ENCODE peak calls at places on chromosomes 6 and 20, in four cellular contexts. W, Y, K and T are unnamed samples.

GRCh38 chr20:34582911-34583310 is 24.4 kb downstream of the MAP1LC3A start:
- DNase-seq in W (no peak), Y (no peak), K (no peak), T (peak)

GRCh38 chr6:109002100-109002697 is 92.4 kb downstream of the SESN1 start:
- DNase-seq in W (no peak), Y (no peak), K (no peak), T (peak)

GRCh38 chr6:162294030-162294429 is 433.5 kb downstream of the PRKN start:
- DNase-seq in W (no peak), Y (no peak), K (no peak), T (no peak)

GRCh38 chr20:33693741-33694645 is 7.8 kb upstream of the E2F1 start:
- DNase-seq in W (peak), Y (no peak), K (no peak), T (no peak)

GRCh38 chr6:145453376-145453775 is 281.9 kb downstream of the EPM2A start:
- DNase-seq in W (no peak), Y (no peak), K (no peak), T (no peak)

GRCh38 chr20:3358676-3359340 is 48.7 kb downstream of the DNAAF9 start:
- DNase-seq in W (no peak), Y (no peak), K (no peak), T (no peak)

GRCh38 chr20:29427201-29428060 is 1830.0 kb upstream of the DEFB115 start:
- DNase-seq in W (no peak), Y (no peak), K (no peak), T (no peak)

GRCh38 chr6:122495612-122496011 is 24.0 kb upstream of the SERINC1 start:
- DNase-seq in W (no peak), Y (no peak), K (no peak), T (no peak)

GRCh38 chr6:107318100-107318736 is 141.1 kb downstream of the PDSS2 start:
- DNase-seq in W (peak), Y (peak), K (peak), T (peak)

GRCh38 chr6:127058027-127058426 is 60.4 kb upstream of the RSPO3 start:
- DNase-seq in W (no peak), Y (no peak), K (no peak), T (peak)

GRCh38 chr6:47741807-47742206 is 40.0 kb upstream of the OPN5 start:
- DNase-seq in W (no peak), Y (no peak), K (no peak), T (peak)

GRCh38 chr20:35329435-35330139 is 37.4 kb upstream of the FAM83C start:
- DNase-seq in W (peak), Y (peak), K (peak), T (peak)

GRCh38 chr6:82842721-82843120 is 222.9 kb downstream of the UBE3D start:
- DNase-seq in W (no peak), Y (no peak), K (no peak), T (peak)

DNA sequence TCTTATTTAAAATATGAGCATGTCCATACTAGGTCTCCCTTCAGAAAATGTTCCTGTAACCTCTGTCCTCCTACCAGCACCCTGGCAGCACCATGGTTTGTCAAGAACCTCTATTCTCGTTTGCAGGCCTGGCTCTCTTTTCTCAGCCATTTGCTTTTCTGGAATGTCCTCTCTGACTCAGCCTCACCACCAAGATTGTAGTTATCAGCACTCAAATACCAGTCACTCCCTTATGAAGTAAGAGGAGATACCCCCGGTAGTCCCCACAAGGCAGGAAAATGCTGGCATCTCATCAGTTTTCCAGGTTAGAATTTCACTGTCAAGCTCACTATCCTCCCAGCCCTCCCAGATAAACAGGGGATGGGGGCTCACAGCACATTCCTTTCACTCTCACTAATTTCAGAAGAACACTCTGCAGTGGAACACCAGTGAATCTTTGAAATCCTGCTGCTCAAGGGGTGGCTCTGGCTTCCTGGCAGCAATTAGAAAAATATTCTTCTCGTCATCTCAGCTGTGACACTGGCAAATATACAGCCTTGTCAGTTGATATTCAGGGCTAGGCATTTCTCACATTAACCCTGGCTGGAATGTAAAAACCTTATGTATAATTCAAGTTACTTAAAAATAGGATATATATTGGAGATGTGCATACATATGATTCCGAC is 129.2 kb downstream of the TBX18 start:
- DNase-seq in W (no peak), Y (no peak), K (no peak), T (peak)
- H3K23ac ChIP-seq in W (no peak), Y (no peak), K (no peak), T (no peak)

DNA sequence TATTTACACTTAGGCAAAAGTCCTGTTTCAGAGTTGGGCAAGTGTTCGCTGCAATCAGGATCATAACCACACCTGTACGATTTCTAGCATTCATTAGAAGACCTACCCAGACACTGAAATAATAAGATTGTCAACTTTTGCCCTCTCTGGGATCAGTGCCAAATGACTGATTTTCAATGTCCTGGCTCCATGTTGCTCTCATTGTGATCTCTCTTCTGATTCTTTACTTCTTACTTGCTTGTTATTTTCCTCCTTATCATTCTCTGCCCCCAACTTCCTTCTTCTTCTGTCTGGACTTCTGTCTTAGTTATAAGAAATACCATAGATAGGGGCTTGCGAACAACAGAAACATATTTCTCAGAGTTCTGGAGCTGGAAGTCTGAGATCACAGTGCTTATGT is 94.4 kb upstream of the BMP2 start:
- DNase-seq in W (no peak), Y (no peak), K (no peak), T (no peak)
- H2BK15ac ChIP-seq in W (no peak), Y (no peak), K (no peak), T (no peak)

DNA sequence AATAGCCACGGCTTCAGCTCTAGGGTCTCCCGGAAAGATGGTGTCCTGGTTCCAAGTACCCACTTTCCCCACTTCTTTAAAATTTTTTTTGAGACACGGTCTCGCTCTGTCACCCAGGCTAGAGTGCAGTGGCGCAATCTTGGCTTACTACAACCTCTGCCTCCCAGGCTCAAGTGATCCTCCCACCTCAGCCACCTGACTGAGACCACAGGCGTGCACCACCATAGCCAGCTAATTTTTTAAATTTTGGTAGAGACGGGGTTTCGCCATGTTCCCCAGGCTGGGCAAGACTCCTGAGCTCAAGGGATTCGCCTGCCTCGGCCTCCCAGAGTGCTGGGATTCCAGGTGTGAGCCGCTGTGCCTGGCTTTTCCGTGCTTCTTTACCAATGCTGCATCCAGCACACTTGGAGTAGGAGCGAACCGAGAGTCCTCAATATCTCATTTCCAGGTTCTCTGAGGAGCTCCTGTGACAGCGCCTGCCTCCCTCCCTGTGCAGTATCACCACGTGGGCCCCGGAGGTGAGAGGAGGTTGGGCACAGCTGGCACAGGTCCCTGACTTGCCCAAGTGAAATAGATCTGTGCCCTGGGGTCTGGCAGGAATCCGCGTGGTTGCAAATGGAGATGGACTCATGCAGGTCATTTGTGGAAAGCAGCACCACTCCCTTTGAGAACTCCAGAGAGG is 37.3 kb downstream of the EZR start:
- DNase-seq in W (no peak), Y (no peak), K (no peak), T (no peak)
- H2BK12ac ChIP-seq in W (no peak), Y (no peak), K (no peak), T (no peak)

DNA sequence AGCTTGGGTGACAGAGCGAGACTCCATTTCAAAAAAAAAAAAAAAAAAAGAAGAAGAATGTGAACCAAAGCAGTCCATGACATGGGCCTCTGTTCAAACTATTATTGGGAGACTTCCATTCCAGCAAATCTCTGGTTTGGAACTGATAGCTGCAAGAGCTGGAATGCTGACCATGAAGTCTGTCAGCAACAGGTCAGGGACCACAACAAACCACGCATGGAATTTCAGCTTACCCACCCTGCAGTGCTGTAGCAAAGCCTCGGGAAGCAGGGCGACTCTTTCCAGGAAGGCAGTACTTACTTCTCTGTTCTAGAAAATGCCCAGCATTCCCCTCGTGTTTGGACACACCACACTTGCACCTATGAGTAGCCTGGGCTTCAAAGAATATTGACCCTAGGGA is 34.1 kb upstream of the TBC1D7 start:
- DNase-seq in W (no peak), Y (no peak), K (no peak), T (peak)
- H3K23ac ChIP-seq in W (no peak), Y (no peak), K (no peak), T (no peak)

GRCh38 chr6:129576456-129576855 is 133.5 kb downstream of the ARHGAP18 start:
- DNase-seq in W (no peak), Y (no peak), K (no peak), T (no peak)

GRCh38 chr6:129578315-129578714 is 131.7 kb downstream of the ARHGAP18 start:
- DNase-seq in W (no peak), Y (no peak), K (no peak), T (no peak)

GRCh38 chr6:129575378-129576118 is 134.4 kb downstream of the ARHGAP18 start:
- DNase-seq in W (no peak), Y (peak), K (no peak), T (peak)

DNA sequence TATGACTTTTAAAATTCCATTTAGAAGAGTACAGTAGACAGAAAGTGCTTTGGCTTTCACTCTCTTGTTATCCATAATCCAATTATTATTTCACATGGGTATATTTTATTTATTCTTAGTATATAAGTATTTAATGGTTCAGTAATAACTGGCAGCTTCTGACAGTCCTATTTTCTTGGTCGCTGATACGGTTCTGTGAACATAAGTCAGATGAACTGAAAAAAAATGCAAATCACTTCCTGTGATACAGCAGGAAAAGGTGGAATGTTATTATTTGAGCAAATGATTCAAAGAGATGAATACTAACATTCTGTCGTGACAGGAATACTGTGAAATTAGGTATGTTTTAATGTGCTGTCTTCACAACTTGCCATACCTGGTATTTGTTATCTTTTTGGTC is 132.3 kb downstream of the ARHGAP18 start:
- DNase-seq in W (no peak), Y (no peak), K (no peak), T (no peak)
- H2BK15ac ChIP-seq in W (no peak), Y (no peak), K (no peak), T (no peak)

DNA sequence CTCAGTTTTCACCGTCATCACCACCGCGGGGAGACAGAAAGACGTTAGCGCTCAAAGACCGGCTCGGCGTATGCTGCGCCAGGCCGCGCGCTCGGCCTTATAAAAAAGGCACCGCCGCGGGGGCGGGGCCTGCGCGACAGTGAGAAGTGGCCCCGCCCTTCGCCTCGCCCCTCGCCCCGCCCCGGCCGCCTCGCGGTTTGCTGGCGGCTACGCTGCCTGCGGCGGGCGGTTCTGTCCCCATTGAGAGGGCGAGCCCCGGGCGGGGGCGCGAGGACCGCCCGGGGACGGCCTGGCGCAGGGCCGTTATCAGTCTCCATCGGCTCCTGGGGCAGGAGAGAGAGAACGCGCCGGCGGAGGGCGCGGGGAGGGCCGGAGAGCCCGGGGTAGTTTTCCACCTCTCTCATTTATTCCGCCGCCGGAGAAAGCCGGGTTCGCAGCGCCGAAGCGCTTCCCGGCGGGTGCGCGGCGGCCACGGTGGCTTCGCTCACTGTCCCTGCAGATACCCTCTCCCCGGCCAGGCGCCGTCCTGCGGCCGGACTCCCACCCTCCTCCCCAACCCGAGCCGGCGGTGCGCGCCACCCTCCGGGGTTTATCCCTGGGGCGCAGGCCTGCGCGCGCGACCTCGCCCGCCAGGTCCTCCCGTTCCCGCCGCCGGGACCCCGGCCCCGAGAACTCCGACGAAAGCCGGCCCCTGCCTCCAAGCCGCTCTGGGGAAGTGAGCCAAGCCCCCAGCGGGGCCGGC is 122.5 kb upstream of the SLC2A12 start:
- DNase-seq in W (peak), Y (peak), K (peak), T (no peak)
- H2BK12ac ChIP-seq in W (no peak), Y (no peak), K (no peak), T (no peak)

DNA sequence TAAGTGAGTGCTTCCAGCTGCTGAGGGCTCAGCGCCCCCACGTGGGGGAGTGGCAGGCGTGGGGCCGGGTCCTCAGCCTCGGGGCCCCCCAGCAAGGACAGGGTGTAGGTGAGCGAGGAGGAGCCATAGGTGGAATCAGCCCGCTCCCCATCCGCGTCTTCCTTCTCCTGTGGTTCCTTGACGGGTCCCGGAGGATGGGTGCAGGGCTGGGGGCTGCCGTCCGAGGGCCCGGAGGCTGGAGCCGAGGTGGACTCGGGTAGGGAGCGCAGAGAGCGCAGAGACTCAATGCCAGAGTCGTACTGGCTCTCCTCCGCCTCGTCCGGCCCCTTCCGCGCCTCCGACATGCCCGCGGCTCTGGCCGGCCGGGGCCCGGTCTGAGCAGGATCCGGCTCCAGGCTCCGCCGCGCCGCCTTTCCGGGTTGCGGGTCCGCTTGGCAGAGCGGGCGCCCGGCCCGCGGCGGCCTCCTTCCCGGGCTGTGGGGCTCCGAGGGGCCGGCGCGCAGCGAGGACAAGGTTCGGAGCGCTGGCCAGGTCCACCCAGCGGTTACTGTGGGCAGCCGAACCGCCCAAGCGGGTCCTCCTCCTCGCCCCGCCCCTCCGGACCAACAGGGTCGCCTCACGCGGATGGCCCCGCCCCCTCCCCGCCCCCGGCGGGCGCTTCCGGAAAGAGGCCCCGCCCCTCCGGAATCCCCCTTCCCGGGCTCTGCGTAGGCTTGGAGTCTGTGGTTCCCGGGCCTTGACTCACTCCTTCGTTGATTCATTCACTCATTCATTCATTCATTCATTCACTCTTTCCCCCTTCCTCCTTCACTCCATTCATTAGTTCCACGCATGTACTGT is at the start of gene NFKBIE:
- DNase-seq in W (peak), Y (peak), K (peak), T (peak)
- H3K23ac ChIP-seq in W (no peak), Y (peak), K (no peak), T (peak)

GRCh38 chr6:112037783-112038216 is 16.1 kb upstream of the CCN6 start:
- DNase-seq in W (no peak), Y (no peak), K (no peak), T (peak)

GRCh38 chr6:112040933-112041332 is 13.0 kb upstream of the CCN6 start:
- DNase-seq in W (no peak), Y (no peak), K (no peak), T (no peak)

GRCh38 chr6:112038268-112038667 is 15.6 kb upstream of the CCN6 start:
- DNase-seq in W (no peak), Y (no peak), K (no peak), T (peak)

GRCh38 chr6:112039431-112039770 is 14.5 kb upstream of the CCN6 start:
- DNase-seq in W (no peak), Y (no peak), K (no peak), T (no peak)

DNA sequence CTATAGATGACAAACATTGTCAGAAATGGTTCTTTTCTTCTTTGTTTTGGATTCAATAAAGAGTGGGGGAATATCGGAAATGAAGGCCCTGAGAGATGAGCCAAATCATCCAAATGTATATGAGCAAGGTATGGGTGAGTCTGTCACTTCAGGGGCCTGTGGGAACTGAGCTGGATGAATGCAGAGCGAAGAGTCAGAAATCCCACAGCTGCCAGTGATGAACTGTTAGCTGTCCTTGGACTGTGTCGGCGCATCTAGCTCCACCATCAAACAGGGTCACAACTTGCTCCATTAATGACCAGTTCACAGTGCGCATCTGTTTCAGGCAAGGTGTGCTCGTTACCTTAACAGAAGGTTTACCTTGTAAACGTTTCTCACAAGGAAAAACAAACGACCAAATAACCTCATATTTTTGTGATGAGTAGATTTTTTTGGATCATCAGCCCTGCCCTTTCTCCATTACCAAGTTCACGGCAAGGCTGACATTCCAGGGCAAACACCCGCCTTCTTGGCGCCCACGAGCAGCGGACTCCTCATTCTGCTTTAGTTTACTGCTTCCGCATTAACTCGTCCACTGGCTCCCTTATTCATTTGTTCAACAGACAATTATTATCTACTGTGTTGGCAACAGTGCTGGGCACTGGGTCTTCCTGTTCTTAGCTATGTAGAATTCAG is 15.0 kb upstream of the CCN6 start:
- DNase-seq in W (no peak), Y (no peak), K (no peak), T (no peak)
- H2BK15ac ChIP-seq in W (no peak), Y (no peak), K (no peak), T (no peak)